ENCODE peak calls at places on chromosomes 4 and X, in six cellular contexts. Q, I, C, O, W and R are unnamed samples. For H3K27me3 and H3K9me3, the result is how much of the 10 kb centered on the place peaks cover.

GRCh38 chr4:5203309-5203708 is 152.0 kb downstream of the STK32B start:
- DNase-seq in I (no peak), C (peak), Q (no peak), O (no peak), W (no peak), R (no peak)

GRCh38 chrX:108245462-108245861 is 153.9 kb downstream of the ATG4A start:
- DNase-seq in I (no peak), Q (no peak), O (no peak), W (peak), C (no peak), R (no peak)

GRCh38 chr4:113293673-113294072 is 244.2 kb downstream of the ANK2 start:
- DNase-seq in W (no peak), I (no peak), O (no peak), C (peak), Q (no peak), R (no peak)

GRCh38 chr4:47474799-47475198 is 10.3 kb upstream of the ATP10D start:
- DNase-seq in C (no peak), I (no peak), O (no peak), W (no peak), Q (no peak), R (no peak)

GRCh38 chr4:102817613-102818268 is 9.6 kb downstream of the UBE2D3 start:
- DNase-seq in I (no peak), O (no peak), W (no peak), Q (no peak), C (no peak), R (no peak)

GRCh38 chr4:76691767-76692689 is 205.9 kb downstream of the SOWAHB start:
- DNase-seq in O (no peak), C (no peak), W (no peak), I (no peak), Q (peak), R (no peak)

GRCh38 chr4:8255698-8256441 is 13.7 kb upstream of the HTRA3 start:
- DNase-seq in I (no peak), W (no peak), Q (no peak), O (no peak), C (peak), R (peak)

GRCh38 chrX:131812847-131813825 is 210.0 kb upstream of the STK26 start:
- DNase-seq in O (peak), W (peak), C (peak), I (no peak), Q (peak), R (no peak)

GRCh38 chr4:17719106-17719505 is 62.3 kb downstream of the FAM184B start:
- DNase-seq in I (no peak), O (no peak), C (no peak), W (peak), Q (no peak), R (no peak)

GRCh38 chr4:105306158-105306781 is 159.6 kb downstream of the TET2 start:
- DNase-seq in O (no peak), C (peak), Q (no peak), I (no peak), W (peak), R (no peak)

GRCh38 chr4:75512336-75513211 is 1.6 kb downstream of the RCHY1 start:
- DNase-seq in Q (no peak), O (no peak), W (peak), C (peak), I (no peak), R (peak)

GRCh38 chrX:131869182-131869581 is 153.9 kb upstream of the STK26 start:
- DNase-seq in W (no peak), I (no peak), O (no peak), Q (no peak), C (no peak), R (no peak)

GRCh38 chr4:111923786-111924185 is 221.5 kb upstream of the FAM241A start:
- DNase-seq in C (peak), I (no peak), Q (no peak), O (no peak), W (no peak), R (no peak)

GRCh38 chrX:11533211-11533651 is 132.5 kb downstream of the ARHGAP6 start:
- DNase-seq in Q (no peak), O (no peak), I (no peak), W (peak), C (peak), R (no peak)

GRCh38 chrX:33970028-33970932 is 161.8 kb downstream of the FAM47A start:
- DNase-seq in O (peak), Q (no peak), I (no peak), W (no peak), C (no peak), R (no peak)

GRCh38 chr4:127549521-127549920 is 83.2 kb upstream of the INTU start:
- DNase-seq in W (peak), I (no peak), Q (no peak), C (peak), O (no peak), R (no peak)

GRCh38 chr4:17578482-17578891 is 1.5 kb downstream of the LAP3 start:
- DNase-seq in W (peak), O (no peak), I (no peak), C (no peak), Q (no peak), R (no peak)

GRCh38 chr4:186859420-186859819 is 135.8 kb upstream of the FAT1 start:
- DNase-seq in O (no peak), C (no peak), I (no peak), Q (no peak), W (no peak), R (no peak)

GRCh38 chrX:130174051-130174704 is 2.4 kb downstream of the RAB33A start:
- DNase-seq in C (peak), O (no peak), W (peak), I (peak), Q (no peak), R (peak)

GRCh38 chr4:181896609-181897008 is 346.6 kb upstream of the TENM3 start:
- DNase-seq in I (no peak), W (no peak), O (no peak), C (no peak), Q (no peak), R (no peak)

GRCh38 chr4:106140601-106141000 is 175.4 kb downstream of the TBCK start:
- DNase-seq in W (peak), I (no peak), Q (no peak), O (no peak), C (peak), R (no peak)

GRCh38 chrX:11474576-11474975 is 181.4 kb downstream of the AMELX start:
- DNase-seq in O (no peak), Q (no peak), W (no peak), I (no peak), C (peak), R (no peak)

GRCh38 chr4:100076753-100077152 is 113.5 kb downstream of the DDIT4L start:
- DNase-seq in W (peak), C (no peak), O (no peak), I (no peak), Q (no peak), R (no peak)

GRCh38 chr4:36337665-36338064 is 56.2 kb downstream of the DTHD1 start:
- DNase-seq in I (no peak), O (no peak), W (no peak), Q (no peak), C (no peak), R (no peak)

GRCh38 chr4:26372525-26373172 is 51.8 kb downstream of the RBPJ start:
- DNase-seq in Q (no peak), O (no peak), W (peak), C (peak), I (no peak), R (no peak)
- H3K4me3 ChIP-seq in Q (no peak), O (no peak), W (no peak), C (no peak), I (no peak), R (no peak)

GRCh38 chrX:72307646-72308051 is 1.9 kb upstream of the CITED1 start:
- DNase-seq in C (peak), I (no peak), W (no peak), O (no peak), Q (no peak), R (no peak)

GRCh38 chrX:72306085-72306801 is 529 bp upstream of the CITED1 start:
- DNase-seq in Q (no peak), O (no peak), I (no peak), W (peak), C (peak), R (peak)

GRCh38 chrX:72305286-72306084 is at the start of gene CITED1:
- DNase-seq in W (no peak), Q (no peak), I (no peak), C (peak), O (no peak), R (peak)

GRCh38 chrX:72306851-72307645 is 1.3 kb upstream of the CITED1 start:
- DNase-seq in W (peak), O (peak), Q (peak), I (peak), C (peak), R (peak)

GRCh38 chrX:72304877-72305276 is 837 bp downstream of the CITED1 start:
- DNase-seq in I (no peak), C (peak), W (no peak), O (no peak), Q (no peak), R (no peak)
- H3K27me3 ChIP-seq in I (under half), C (under half), W (under half), O (under half), Q (under half), R (under half)

DNA sequence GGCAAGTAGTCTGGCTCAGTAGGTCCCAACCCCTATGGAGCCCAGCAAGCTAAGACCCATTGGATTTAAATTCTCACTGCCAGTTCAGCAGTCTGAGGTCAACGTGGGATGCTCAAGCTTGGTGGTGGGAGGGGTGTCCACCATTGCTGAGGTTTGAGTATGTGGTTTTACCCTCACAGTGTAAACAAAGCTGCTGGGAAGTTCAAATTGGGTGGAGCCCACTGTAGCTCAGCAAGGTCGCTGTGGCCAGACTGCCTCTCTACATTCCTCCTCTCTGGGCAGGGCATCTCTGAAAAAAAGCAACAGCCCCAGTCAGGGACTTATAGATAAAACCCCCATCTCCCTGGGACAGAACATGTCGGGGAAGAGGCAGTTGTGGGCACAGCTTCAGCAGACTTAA is 14.9 kb upstream of the RRAGB start:
- DNase-seq in W (no peak), Q (no peak), O (no peak), I (no peak), C (no peak), R (no peak)
- H3K9me3 ChIP-seq in W (under half), Q (under half), O (under half), I (under half), C (under half), R (under half)

GRCh38 chr4:88409789-88410188 is 31.1 kb downstream of the HERC6 start:
- DNase-seq in W (no peak), I (no peak), Q (no peak), C (no peak), O (no peak), R (no peak)
- H3K4me3 ChIP-seq in W (no peak), I (no peak), Q (no peak), C (no peak), O (no peak), R (no peak)

GRCh38 chrX:13491061-13491460 is 78.3 kb upstream of the EGFL6 start:
- DNase-seq in O (no peak), W (no peak), Q (no peak), I (no peak), C (no peak), R (no peak)
- H3K27me3 ChIP-seq in O (under half), W (under half), Q (under half), I (under half), C (under half), R (under half)

GRCh38 chr4:19936471-19936870 is 315.2 kb upstream of the SLIT2 start:
- DNase-seq in C (peak), W (no peak), O (no peak), Q (no peak), I (no peak), R (no peak)
- H3K9me3 ChIP-seq in C (under half), W (under half), O (under half), Q (under half), I (under half), R (under half)

GRCh38 chr4:158811704-158812103 is 42.9 kb downstream of the FNIP2 start:
- DNase-seq in Q (peak), W (peak), O (no peak), C (no peak), I (no peak), R (no peak)
- H3K4me3 ChIP-seq in Q (no peak), W (no peak), O (no peak), C (no peak), I (peak), R (no peak)

GRCh38 chr4:184988611-184989010 is 29.7 kb upstream of the HELT start:
- DNase-seq in W (no peak), Q (no peak), I (no peak), O (no peak), C (no peak), R (no peak)
- H3K27me3 ChIP-seq in W (under half), Q (under half), I (under half), O (under half), C (under half), R (under half)

GRCh38 chr4:165478260-165478659 is 99.5 kb downstream of the CPE start:
- DNase-seq in W (no peak), I (no peak), O (no peak), Q (no peak), C (no peak), R (no peak)
- H3K9me3 ChIP-seq in W (under half), I (under half), O (under half), Q (under half), C (under half), R (under half)

DNA sequence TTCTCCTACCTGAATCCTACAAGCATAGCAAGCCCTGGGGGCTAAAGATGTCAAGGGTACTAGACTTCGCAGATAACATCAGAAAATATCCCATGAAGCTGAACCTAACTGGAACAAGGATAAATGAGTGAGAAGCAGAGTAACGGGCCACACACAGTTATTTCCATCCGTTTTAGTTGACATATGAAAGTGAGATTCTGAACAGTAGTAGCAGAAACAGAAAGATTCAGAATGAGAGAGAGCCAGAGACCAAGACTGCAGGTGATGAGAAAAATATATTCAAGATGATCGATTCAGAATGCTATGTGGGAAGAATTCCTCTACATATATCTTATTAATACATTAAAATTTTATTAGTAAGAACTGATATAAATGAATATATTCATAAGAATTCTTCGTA is 165.1 kb downstream of the TSPAN5 start:
- DNase-seq in I (no peak), W (no peak), C (no peak), Q (no peak), O (no peak), R (no peak)
- H3K4me3 ChIP-seq in I (no peak), W (no peak), C (no peak), Q (no peak), O (no peak), R (no peak)